ENCODE peak calls at places on chromosomes 13 and 19, in five cellular contexts. L is uterus, S is ovary, P is suprapubic skin, Q is body of pancreas. O is an unnamed sample.

GRCh38 chr13:44329909-44330545 is 43.6 kb upstream of the SERP2 start:
- DNase-seq in L (no peak), S (no peak), P (no peak), Q (no peak), O (no peak)

GRCh38 chr13:48485447-48485846 is 47.4 kb downstream of the RCBTB2 start:
- DNase-seq in L (no peak), S (no peak), P (no peak), Q (no peak), O (no peak)

GRCh38 chr13:98171806-98172569 is 5.1 kb downstream of the RNF113B start:
- DNase-seq in L (no peak), S (no peak), P (peak), Q (peak), O (no peak)

GRCh38 chr19:12665646-12666304 is 767 bp downstream of the MAN2B1 start:
- DNase-seq in L (no peak), S (no peak), P (peak), Q (no peak), O (no peak)

GRCh38 chr13:71492346-71492871 is 374.6 kb downstream of the DACH1 start:
- DNase-seq in L (no peak), S (no peak), P (no peak), Q (no peak), O (no peak)

GRCh38 chr13:26872444-26873173 is 112.0 kb upstream of the GPR12 start:
- DNase-seq in L (no peak), S (no peak), P (no peak), Q (peak), O (no peak)

GRCh38 chr19:55473613-55474012 is 2.8 kb upstream of the ZNF628 start:
- DNase-seq in L (no peak), S (no peak), P (no peak), Q (no peak), O (no peak)

GRCh38 chr13:40578055-40578454 is 88.4 kb downstream of the FOXO1 start:
- DNase-seq in L (no peak), S (no peak), P (no peak), Q (no peak), O (no peak)

GRCh38 chr19:44602071-44602470 is 11.3 kb upstream of the IGSF23 start:
- DNase-seq in L (no peak), S (no peak), P (no peak), Q (peak), O (no peak)

GRCh38 chr13:49711218-49711863 is 20.1 kb upstream of the EBPL start:
- DNase-seq in L (no peak), S (no peak), P (no peak), Q (no peak), O (no peak)

DNA sequence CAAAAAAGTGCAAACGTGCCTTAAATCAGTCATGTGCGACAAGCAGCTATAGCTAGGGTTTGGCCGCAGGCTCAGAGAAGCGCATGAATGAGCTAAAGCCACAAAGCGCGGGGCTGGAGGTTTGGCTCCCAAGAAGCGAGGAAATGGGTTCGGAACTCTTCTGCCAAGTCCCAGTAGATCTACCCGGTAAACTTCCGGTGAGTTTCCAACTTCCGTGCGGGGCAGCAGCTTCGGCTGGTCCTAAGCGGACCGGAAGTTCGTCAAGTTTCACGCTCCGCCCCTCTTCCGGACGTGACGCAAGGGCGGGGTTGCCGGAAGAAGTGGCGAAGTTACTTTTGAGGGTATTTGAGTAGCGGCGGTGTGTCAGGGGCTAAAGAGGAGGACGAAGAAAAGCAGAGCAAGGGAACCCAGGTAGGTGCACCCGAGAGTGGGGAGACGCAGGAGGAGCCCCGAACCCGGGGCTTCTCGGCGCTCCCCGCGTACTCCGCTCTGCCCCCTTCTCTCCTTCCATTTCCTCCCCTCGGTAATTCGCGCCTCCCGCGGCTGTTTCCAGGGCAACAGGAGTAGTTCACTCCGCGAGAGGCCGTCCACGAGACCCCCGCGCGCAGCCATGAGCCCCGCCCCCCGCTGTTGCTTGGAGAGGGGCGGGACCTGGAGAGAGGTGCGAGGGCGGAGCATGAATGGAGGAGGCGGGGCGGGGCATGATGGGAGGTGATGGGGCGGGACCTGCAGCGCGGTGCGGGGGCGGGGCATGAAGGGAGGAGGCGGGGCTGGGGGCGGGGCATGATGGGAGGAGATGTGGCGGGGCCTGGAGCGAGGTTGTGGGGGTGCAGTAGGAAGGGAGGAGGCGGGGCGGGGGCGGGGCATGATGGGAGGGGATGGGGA is at the start of gene NR1H2:
- DNase-seq in L (peak), S (peak), P (peak), Q (peak), O (peak)
- TF ChIP-seq POLR2A in L (peak), S (peak), P (no peak), Q (peak), O (peak)

GRCh38 chr13:32674503-32674902 is 88.3 kb downstream of the PDS5B start:
- DNase-seq in L (no peak), S (no peak), P (no peak), Q (no peak), O (no peak)

GRCh38 chr13:32682130-32682529 is 95.9 kb downstream of the PDS5B start:
- DNase-seq in L (no peak), S (no peak), P (no peak), Q (no peak), O (no peak)

DNA sequence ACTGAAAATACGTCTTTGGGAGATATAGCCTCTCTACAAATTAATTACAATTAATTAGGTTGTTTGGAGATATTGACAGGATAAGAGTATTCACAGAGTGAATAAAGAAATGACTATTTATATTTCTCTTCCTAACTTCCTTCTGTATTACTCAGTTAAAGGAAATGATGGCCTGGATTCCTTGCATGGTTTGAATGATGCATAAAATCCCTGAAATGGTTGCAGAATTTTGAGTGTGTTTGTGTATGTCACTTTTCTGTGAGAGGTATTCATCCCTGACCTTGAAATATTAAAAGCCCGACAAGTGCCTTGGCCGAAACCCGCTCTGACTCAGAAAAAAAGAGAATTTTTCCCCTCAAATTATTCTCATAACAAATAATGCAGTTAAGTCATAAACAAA is 90.0 kb downstream of the PDS5B start:
- DNase-seq in L (no peak), S (no peak), P (no peak), Q (no peak), O (no peak)
- H3K27ac ChIP-seq in L (no peak), S (no peak), P (no peak), Q (no peak), O (no peak)

GRCh38 chr13:79711631-79712030 is 230.7 kb downstream of the NDFIP2 start:
- DNase-seq in L (no peak), S (no peak), P (no peak), Q (no peak), O (no peak)

GRCh38 chr13:79710376-79710775 is 229.4 kb downstream of the NDFIP2 start:
- DNase-seq in L (no peak), S (no peak), P (no peak), Q (no peak), O (no peak)

DNA sequence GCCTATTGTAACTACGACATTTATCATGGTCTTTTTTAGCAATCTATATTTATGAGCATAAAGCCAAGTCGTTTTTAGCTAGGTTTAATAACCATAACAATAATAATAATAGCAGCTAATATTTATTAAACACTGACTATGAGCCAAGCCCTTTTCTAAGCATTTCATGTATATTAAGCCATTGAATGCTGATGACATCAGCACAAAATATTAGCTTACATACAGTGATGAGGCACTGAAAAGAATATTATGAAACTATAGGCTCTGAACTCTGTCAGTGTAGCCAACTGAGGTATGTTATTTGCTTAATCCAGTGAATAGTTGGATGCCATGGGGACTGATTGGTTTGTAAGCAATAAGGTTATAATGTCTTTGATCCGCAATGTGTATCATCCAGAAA is 235.2 kb downstream of the NDFIP2 start:
- DNase-seq in L (no peak), S (no peak), P (no peak), Q (no peak), O (no peak)
- TF ChIP-seq POLR2A in L (no peak), S (no peak), P (no peak), Q (no peak), O (no peak)

GRCh38 chr13:20313896-20314295 is 81.8 kb upstream of the GJB6 start:
- DNase-seq in L (no peak), S (no peak), P (no peak), Q (no peak), O (no peak)

GRCh38 chr13:20306039-20306438 is 73.9 kb upstream of the GJB6 start:
- DNase-seq in L (no peak), S (no peak), P (no peak), Q (no peak), O (no peak)

GRCh38 chr13:20312292-20312691 is 80.2 kb upstream of the GJB6 start:
- DNase-seq in L (no peak), S (no peak), P (no peak), Q (no peak), O (no peak)

GRCh38 chr13:20305587-20305986 is 73.5 kb upstream of the GJB6 start:
- DNase-seq in L (no peak), S (no peak), P (no peak), Q (no peak), O (no peak)

GRCh38 chr13:20311022-20311421 is 78.9 kb upstream of the GJB6 start:
- DNase-seq in L (no peak), S (no peak), P (no peak), Q (no peak), O (no peak)
- H3K27ac ChIP-seq in L (no peak), S (no peak), P (no peak), Q (no peak), O (no peak)

GRCh38 chr19:1094978-1095701 is at the start of gene POLR2E:
- DNase-seq in L (peak), S (peak), P (peak), Q (peak), O (peak)

GRCh38 chr19:1101337-1101698 is 2.5 kb upstream of the GPX4 start:
- DNase-seq in L (peak), S (peak), P (no peak), Q (no peak), O (no peak)

GRCh38 chr19:1094655-1094977 is 559 bp downstream of the POLR2E start:
- DNase-seq in L (no peak), S (no peak), P (no peak), Q (no peak), O (no peak)

GRCh38 chr19:1097810-1098176 is 2.6 kb upstream of the POLR2E start:
- DNase-seq in L (no peak), S (no peak), P (no peak), Q (no peak), O (no peak)

DNA sequence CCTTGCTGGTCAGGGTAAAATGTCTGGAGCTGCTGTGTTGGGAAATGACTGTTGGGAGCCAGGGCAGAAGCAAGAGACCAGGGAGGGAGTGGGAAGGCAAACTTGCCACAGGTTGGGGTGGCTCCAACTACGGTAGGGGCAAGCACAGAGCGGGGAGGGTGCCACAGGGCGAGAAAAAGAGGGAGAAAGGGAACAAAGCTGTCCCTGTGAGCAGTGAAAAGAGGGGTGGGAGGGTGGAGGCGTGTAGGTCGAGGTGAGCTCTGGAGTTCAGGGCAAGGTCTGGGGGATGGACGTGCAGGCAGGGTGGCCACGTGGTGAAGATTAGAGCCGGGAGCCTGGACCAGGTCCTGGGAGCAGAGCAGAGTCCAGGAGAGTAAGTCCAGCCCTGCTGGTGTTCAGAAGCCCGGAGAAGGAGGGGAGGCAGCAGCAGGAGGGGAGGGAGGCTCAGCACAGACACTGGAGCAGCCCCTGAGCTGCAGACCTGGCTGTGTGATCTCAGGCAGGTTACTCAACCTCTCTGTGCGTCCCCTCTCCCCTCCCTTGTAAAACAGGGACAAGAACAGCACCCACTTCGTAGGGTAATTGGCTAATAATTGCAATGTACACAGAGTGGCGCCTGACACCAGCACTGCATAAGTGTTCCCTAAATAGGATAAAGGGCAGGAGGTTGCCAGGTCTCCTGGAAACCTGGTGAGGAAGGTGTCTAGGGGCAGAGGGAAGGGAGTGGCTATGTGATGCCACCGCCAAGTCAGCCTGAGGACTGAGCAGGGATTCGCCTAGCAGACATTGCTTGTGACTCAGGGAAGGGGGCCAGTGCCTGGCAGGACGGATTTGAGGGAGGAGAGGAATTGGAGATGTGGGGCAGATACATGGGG is 3.2 kb upstream of the POLR2E start:
- DNase-seq in L (no peak), S (no peak), P (peak), Q (no peak), O (no peak)
- TF ChIP-seq POLR2A in L (no peak), S (no peak), P (no peak), Q (no peak), O (no peak)

DNA sequence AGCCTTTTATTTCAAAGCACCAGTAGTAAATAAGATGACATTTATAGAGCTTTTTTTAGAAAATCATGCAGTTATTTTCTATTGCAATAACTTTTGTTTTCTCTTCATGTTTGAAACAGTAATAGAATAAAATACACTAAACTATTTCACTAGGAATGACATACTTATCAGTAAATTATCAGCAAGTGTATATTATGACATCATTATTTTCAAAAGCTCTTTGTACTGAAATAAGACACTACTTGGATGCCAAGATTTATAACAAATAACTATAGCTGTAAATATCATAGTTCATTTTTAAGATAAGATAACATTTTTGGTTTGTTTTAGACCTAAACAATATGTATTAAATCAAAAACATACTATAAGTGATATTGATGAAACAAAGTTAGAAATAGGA is 56.8 kb downstream of the STOML3 start:
- DNase-seq in L (no peak), S (no peak), P (no peak), Q (no peak), O (no peak)
- H3K27ac ChIP-seq in L (no peak), S (no peak), P (no peak), Q (no peak), O (no peak)

GRCh38 chr13:24624801-24625231 is 55.4 kb upstream of the ATP12A start:
- DNase-seq in L (no peak), S (peak), P (no peak), Q (no peak), O (no peak)
- TF ChIP-seq POLR2A in L (no peak), S (no peak), P (no peak), Q (no peak), O (no peak)

GRCh38 chr19:8517551-8518442 is 3.8 kb upstream of the ZNF414 start:
- DNase-seq in L (no peak), S (no peak), P (no peak), Q (no peak), O (no peak)
- H3K27ac ChIP-seq in L (no peak), S (no peak), P (no peak), Q (peak), O (peak)

DNA sequence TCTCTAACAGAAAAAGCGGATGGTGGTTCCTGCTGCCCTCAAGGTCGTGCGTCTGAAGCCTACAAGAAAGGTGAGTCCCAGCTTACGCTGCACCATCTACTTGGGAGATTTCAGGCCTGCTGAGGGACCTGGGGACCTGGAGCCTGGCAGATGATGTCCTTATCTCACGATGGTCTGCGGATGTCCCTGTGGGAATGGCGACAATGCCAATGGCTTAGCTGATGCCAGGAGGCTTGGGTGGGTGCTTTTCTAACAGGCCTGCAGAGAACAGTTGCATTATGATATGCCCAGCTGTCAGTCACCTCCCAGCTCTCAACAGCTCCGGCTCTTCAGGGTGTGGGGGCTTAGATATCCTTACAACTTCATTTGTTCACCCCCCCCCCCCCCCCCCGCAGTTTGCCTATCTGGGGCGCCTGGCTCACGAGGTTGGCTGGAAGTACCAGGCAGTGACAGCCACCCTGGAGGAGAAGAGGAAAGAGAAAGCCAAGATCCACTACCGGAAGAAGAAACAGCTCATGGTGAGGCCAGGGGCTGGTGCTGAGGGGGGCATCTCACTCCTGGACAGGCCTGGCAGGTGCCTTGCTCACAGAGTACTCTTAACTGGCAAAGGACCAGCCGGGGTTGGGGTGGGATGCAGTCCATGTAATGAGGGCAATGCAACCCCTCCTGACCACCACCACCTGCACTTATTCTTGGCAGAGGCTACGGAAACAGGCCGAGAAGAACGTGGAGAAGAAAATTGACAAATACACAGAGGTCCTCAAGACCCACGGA is 3.8 kb downstream of the RPL13A start:
- DNase-seq in L (no peak), S (no peak), P (no peak), Q (no peak), O (no peak)
- TF ChIP-seq POLR2A in L (no peak), S (no peak), P (no peak), Q (no peak), O (no peak)